ENCODE peak calls at places on chromosomes 5 and 9, in four cellular contexts. One of them, this sample, is unnamed. For H3K4me1, the result is how much of the 10 kb centered on the place peaks cover.

GRCh38 chr5:141902416-141902815 is 21.3 kb upstream of the DELE1 start:
- DNase-seq in GM23248: no peak
- DNase-seq in mammary epithelial cell: no peak
- DNase-seq in cardiac muscle cell: no peak
- DNase-seq in this sample: no peak

GRCh38 chr9:112631313-112631712 is 86.6 kb downstream of the INIP start:
- DNase-seq in GM23248: no peak
- DNase-seq in mammary epithelial cell: no peak
- DNase-seq in cardiac muscle cell: no peak
- DNase-seq in this sample: no peak

GRCh38 chr9:72173080-72173479 is 23.8 kb downstream of the GDA start:
- DNase-seq in GM23248: no peak
- DNase-seq in mammary epithelial cell: no peak
- DNase-seq in cardiac muscle cell: no peak
- DNase-seq in this sample: no peak

GRCh38 chr9:129630967-129631672 is 5.2 kb downstream of the NTMT1 start:
- DNase-seq in GM23248: peak
- DNase-seq in mammary epithelial cell: peak
- DNase-seq in cardiac muscle cell: no peak
- DNase-seq in this sample: no peak

GRCh38 chr5:120843390-120843980 is 379.4 kb downstream of the PRR16 start:
- DNase-seq in GM23248: no peak
- DNase-seq in mammary epithelial cell: no peak
- DNase-seq in cardiac muscle cell: no peak
- DNase-seq in this sample: no peak

GRCh38 chr9:88583901-88584596 is 49.1 kb downstream of the NXNL2 start:
- DNase-seq in GM23248: peak
- DNase-seq in mammary epithelial cell: peak
- DNase-seq in cardiac muscle cell: no peak
- DNase-seq in this sample: no peak

GRCh38 chr5:5954199-5954598 is 424.1 kb downstream of the MED10 start:
- DNase-seq in GM23248: no peak
- DNase-seq in mammary epithelial cell: no peak
- DNase-seq in cardiac muscle cell: no peak
- DNase-seq in this sample: no peak

GRCh38 chr5:153777681-153778080 is 261.0 kb downstream of the FAM114A2 start:
- DNase-seq in GM23248: no peak
- DNase-seq in mammary epithelial cell: no peak
- DNase-seq in cardiac muscle cell: no peak
- DNase-seq in this sample: no peak

GRCh38 chr5:124527220-124527991 is 219.0 kb downstream of the ZNF608 start:
- DNase-seq in GM23248: peak
- DNase-seq in mammary epithelial cell: peak
- DNase-seq in cardiac muscle cell: no peak
- DNase-seq in this sample: no peak

GRCh38 chr5:1366514-1366913 is 21.6 kb upstream of the CLPTM1L start:
- DNase-seq in GM23248: no peak
- DNase-seq in mammary epithelial cell: no peak
- DNase-seq in cardiac muscle cell: no peak
- DNase-seq in this sample: no peak

GRCh38 chr9:20640331-20641187 is 18.3 kb upstream of the MLLT3 start:
- DNase-seq in GM23248: peak
- DNase-seq in mammary epithelial cell: peak
- DNase-seq in cardiac muscle cell: peak
- DNase-seq in this sample: peak

GRCh38 chr5:33311893-33312292 is 128.9 kb upstream of the TARS1 start:
- DNase-seq in GM23248: peak
- DNase-seq in mammary epithelial cell: peak
- DNase-seq in cardiac muscle cell: no peak
- DNase-seq in this sample: no peak

GRCh38 chr9:126886194-126886830 is 25.9 kb downstream of the ZBTB34 start:
- DNase-seq in GM23248: no peak
- DNase-seq in mammary epithelial cell: no peak
- DNase-seq in cardiac muscle cell: no peak
- DNase-seq in this sample: no peak

GRCh38 chr5:168438349-168438748 is 47.9 kb upstream of the RARS1 start:
- DNase-seq in GM23248: no peak
- DNase-seq in mammary epithelial cell: no peak
- DNase-seq in cardiac muscle cell: no peak
- DNase-seq in this sample: no peak

GRCh38 chr5:168057905-168058304 is 233.5 kb upstream of the WWC1 start:
- DNase-seq in GM23248: no peak
- DNase-seq in mammary epithelial cell: no peak
- DNase-seq in cardiac muscle cell: no peak
- DNase-seq in this sample: no peak

GRCh38 chr5:91946870-91947269 is 563.8 kb upstream of the ARRDC3 start:
- DNase-seq in GM23248: no peak
- DNase-seq in mammary epithelial cell: no peak
- DNase-seq in cardiac muscle cell: no peak
- DNase-seq in this sample: no peak

GRCh38 chr9:74497750-74498615 is 848 bp downstream of the RORB start:
- DNase-seq in GM23248: peak
- DNase-seq in mammary epithelial cell: peak
- DNase-seq in cardiac muscle cell: peak
- DNase-seq in this sample: no peak

GRCh38 chr5:1393571-1394501 is 48.9 kb upstream of the CLPTM1L start:
- DNase-seq in GM23248: no peak
- DNase-seq in mammary epithelial cell: no peak
- DNase-seq in cardiac muscle cell: no peak
- DNase-seq in this sample: no peak

GRCh38 chr9:91424403-91425176 is 958 bp upstream of the NFIL3 start:
- DNase-seq in GM23248: peak
- DNase-seq in mammary epithelial cell: peak
- DNase-seq in cardiac muscle cell: peak
- DNase-seq in this sample: peak

GRCh38 chr9:99867968-99868367 is 38.5 kb upstream of the STX17 start:
- DNase-seq in GM23248: no peak
- DNase-seq in mammary epithelial cell: no peak
- DNase-seq in cardiac muscle cell: no peak
- DNase-seq in this sample: no peak

GRCh38 chr9:80839821-80840670 is 849.3 kb downstream of the TLE1 start:
- DNase-seq in GM23248: no peak
- DNase-seq in mammary epithelial cell: no peak
- DNase-seq in cardiac muscle cell: no peak
- DNase-seq in this sample: no peak

GRCh38 chr5:91098581-91098980 is 284.5 kb downstream of the ARRDC3 start:
- DNase-seq in GM23248: peak
- DNase-seq in mammary epithelial cell: no peak
- DNase-seq in cardiac muscle cell: peak
- DNase-seq in this sample: no peak

GRCh38 chr5:120240716-120241115 is 223.4 kb upstream of the PRR16 start:
- DNase-seq in GM23248: no peak
- DNase-seq in mammary epithelial cell: no peak
- DNase-seq in cardiac muscle cell: no peak
- DNase-seq in this sample: no peak

GRCh38 chr5:84825616-84826015 is 440.9 kb upstream of the EDIL3 start:
- DNase-seq in GM23248: no peak
- DNase-seq in mammary epithelial cell: no peak
- DNase-seq in cardiac muscle cell: no peak
- DNase-seq in this sample: no peak

GRCh38 chr9:5509573-5509972 is 758 bp upstream of the PDCD1LG2 start:
- DNase-seq in GM23248: peak
- DNase-seq in mammary epithelial cell: peak
- DNase-seq in cardiac muscle cell: no peak
- DNase-seq in this sample: no peak

GRCh38 chr9:75170898-75171360 is 82.6 kb downstream of the OSTF1 start:
- DNase-seq in GM23248: no peak
- DNase-seq in mammary epithelial cell: peak
- DNase-seq in cardiac muscle cell: no peak
- DNase-seq in this sample: no peak

GRCh38 chr5:156148307-156148706 is 178.7 kb upstream of the SGCD start:
- DNase-seq in GM23248: no peak
- DNase-seq in mammary epithelial cell: no peak
- DNase-seq in cardiac muscle cell: no peak
- DNase-seq in this sample: no peak

GRCh38 chr5:139669681-139670368 is 21.7 kb downstream of the CXXC5 start:
- DNase-seq in GM23248: no peak
- DNase-seq in mammary epithelial cell: no peak
- DNase-seq in cardiac muscle cell: peak
- DNase-seq in this sample: no peak

GRCh38 chr5:15255601-15256000 is 244.4 kb upstream of the FBXL7 start:
- DNase-seq in GM23248: no peak
- DNase-seq in mammary epithelial cell: no peak
- DNase-seq in cardiac muscle cell: no peak
- DNase-seq in this sample: no peak

GRCh38 chr9:108207611-108208051 is 648.2 kb downstream of the ACTL7B start:
- DNase-seq in GM23248: peak
- DNase-seq in mammary epithelial cell: no peak
- DNase-seq in cardiac muscle cell: no peak
- DNase-seq in this sample: no peak

DNA sequence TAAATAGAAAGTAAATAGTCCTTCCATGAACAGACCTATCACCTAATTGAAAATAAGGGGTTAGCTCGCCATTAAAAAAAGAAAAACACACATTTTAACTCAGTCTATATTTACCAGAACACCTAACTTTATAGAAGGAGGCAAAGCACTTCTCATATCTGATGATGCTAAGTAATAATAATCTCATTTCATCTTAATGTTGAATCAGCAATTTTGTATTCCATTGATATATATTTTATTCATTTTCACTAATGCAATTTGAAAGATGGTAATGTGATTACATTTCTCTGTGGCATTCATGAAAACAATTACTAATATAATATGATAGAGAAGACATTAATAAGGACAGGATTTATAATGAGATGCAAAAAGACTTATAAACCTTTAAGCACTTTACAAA is 276.7 kb downstream of the BNC2 start:
- DNase-seq in GM23248: no peak
- DNase-seq in mammary epithelial cell: no peak
- DNase-seq in cardiac muscle cell: no peak
- DNase-seq in this sample: no peak
- H3K4me1 ChIP-seq in GM23248: under half
- H3K4me1 ChIP-seq in mammary epithelial cell: under half
- H3K4me1 ChIP-seq in cardiac muscle cell: under half
- H3K4me1 ChIP-seq in this sample: under half

GRCh38 chr5:73376618-73377170 is 71.9 kb downstream of the FOXD1 start:
- DNase-seq in GM23248: peak
- DNase-seq in mammary epithelial cell: peak
- DNase-seq in cardiac muscle cell: no peak
- DNase-seq in this sample: no peak
- H3K4me1 ChIP-seq in GM23248: under half
- H3K4me1 ChIP-seq in mammary epithelial cell: under half
- H3K4me1 ChIP-seq in cardiac muscle cell: under half
- H3K4me1 ChIP-seq in this sample: under half

GRCh38 chr9:37952731-37953130 is 48.8 kb upstream of the SLC25A51 start:
- DNase-seq in GM23248: peak
- DNase-seq in mammary epithelial cell: peak
- DNase-seq in cardiac muscle cell: no peak
- DNase-seq in this sample: no peak

GRCh38 chr9:37949576-37949975 is 45.6 kb upstream of the SLC25A51 start:
- DNase-seq in GM23248: peak
- DNase-seq in mammary epithelial cell: peak
- DNase-seq in cardiac muscle cell: no peak
- DNase-seq in this sample: no peak

GRCh38 chr9:37948417-37948980 is 44.6 kb upstream of the SLC25A51 start:
- DNase-seq in GM23248: no peak
- DNase-seq in mammary epithelial cell: no peak
- DNase-seq in cardiac muscle cell: no peak
- DNase-seq in this sample: no peak

GRCh38 chr9:37951671-37952579 is 48.0 kb upstream of the SLC25A51 start:
- DNase-seq in GM23248: peak
- DNase-seq in mammary epithelial cell: no peak
- DNase-seq in cardiac muscle cell: no peak
- DNase-seq in this sample: no peak

GRCh38 chr9:37950561-37950960 is 46.6 kb upstream of the SLC25A51 start:
- DNase-seq in GM23248: no peak
- DNase-seq in mammary epithelial cell: no peak
- DNase-seq in cardiac muscle cell: no peak
- DNase-seq in this sample: no peak
- H3K4me1 ChIP-seq in GM23248: under half
- H3K4me1 ChIP-seq in mammary epithelial cell: half or more
- H3K4me1 ChIP-seq in cardiac muscle cell: under half
- H3K4me1 ChIP-seq in this sample: under half

DNA sequence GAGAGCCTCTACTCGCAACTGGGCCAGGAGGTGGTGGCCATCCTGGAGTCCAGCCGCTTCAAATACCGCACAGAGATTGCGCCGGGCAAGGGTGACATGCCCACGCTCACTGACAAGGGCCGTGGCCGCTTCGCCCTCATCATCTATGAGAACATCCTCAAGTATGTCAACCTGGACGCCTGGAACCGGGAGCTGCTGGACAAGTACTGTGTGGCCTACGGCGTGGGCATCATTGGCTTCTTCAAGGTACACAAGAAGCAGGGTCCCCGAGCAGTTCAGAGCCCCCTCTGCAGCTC is 13.5 kb downstream of the NDST1 start:
- DNase-seq in GM23248: no peak
- DNase-seq in mammary epithelial cell: no peak
- DNase-seq in cardiac muscle cell: no peak
- DNase-seq in this sample: no peak
- H3K4me1 ChIP-seq in GM23248: under half
- H3K4me1 ChIP-seq in mammary epithelial cell: half or more
- H3K4me1 ChIP-seq in cardiac muscle cell: under half
- H3K4me1 ChIP-seq in this sample: half or more

This sample was measured in tibial nerve.